ENCODE peak calls at places on chromosomes 1 and 21, in seven cellular contexts. N is stimulated activated CD4-positive, alpha-beta T cell treated with anti-CD3 and anti-CD28 coated beads, Interleukin-15, amount 100 ng/mL, for 24 hours; L is ACHN; O is K562; X is T-helper 2 cell; U is A549; Z is iPS-NIHi11. V is an unnamed sample.

GRCh38 chr21:43699933-43700599 is 18.9 kb upstream of the PDXK start:
- DNase-seq in N (no peak), L (no peak), O (no peak), X (no peak), U (no peak), Z (no peak), V (no peak)

GRCh38 chr21:29091032-29091431 is 17.6 kb upstream of the CCT8 start:
- DNase-seq in N (no peak), L (no peak), O (no peak), X (no peak), U (peak), Z (no peak), V (no peak)

GRCh38 chr1:94527447-94528031 is 14.0 kb downstream of the F3 start:
- DNase-seq in N (no peak), L (no peak), O (peak), X (no peak), U (no peak), Z (peak), V (no peak)

GRCh38 chr1:213277036-213277435 is 226.0 kb downstream of the RPS6KC1 start:
- DNase-seq in N (no peak), L (no peak), O (no peak), X (no peak), U (no peak), Z (no peak), V (no peak)

GRCh38 chr1:65003316-65003664 is 36.9 kb upstream of the JAK1 start:
- DNase-seq in N (no peak), L (no peak), O (no peak), X (no peak), U (no peak), Z (no peak), V (no peak)

GRCh38 chr1:88799433-88799832 is 91.9 kb downstream of the GTF2B start:
- DNase-seq in N (no peak), L (no peak), O (no peak), X (no peak), U (no peak), Z (no peak), V (no peak)

GRCh38 chr1:6783956-6784559 is 1.2 kb upstream of the CAMTA1 start:
- DNase-seq in N (no peak), L (no peak), O (no peak), X (no peak), U (no peak), Z (no peak), V (no peak)

GRCh38 chr1:197546989-197547388 is 228.3 kb downstream of the DENND1B start:
- DNase-seq in N (no peak), L (no peak), O (no peak), X (no peak), U (no peak), Z (no peak), V (no peak)

GRCh38 chr1:157090771-157091170 is 8.8 kb downstream of the ETV3L start:
- DNase-seq in N (no peak), L (no peak), O (no peak), X (no peak), U (no peak), Z (no peak), V (no peak)

GRCh38 chr1:37753473-37754321 is 11.2 kb downstream of the EPHA10 start:
- DNase-seq in N (peak), L (no peak), O (no peak), X (no peak), U (no peak), Z (peak), V (no peak)

GRCh38 chr1:209023790-209024189 is 559.7 kb upstream of the CAMK1G start:
- DNase-seq in N (no peak), L (no peak), O (no peak), X (no peak), U (no peak), Z (no peak), V (no peak)

GRCh38 chr1:4090976-4091660 is 191.0 kb upstream of the C1orf174 start:
- DNase-seq in N (no peak), L (no peak), O (no peak), X (no peak), U (no peak), Z (no peak), V (no peak)

GRCh38 chr21:14572206-14572780 is 26.2 kb upstream of the SAMSN1 start:
- DNase-seq in N (no peak), L (no peak), O (no peak), X (no peak), U (no peak), Z (no peak), V (no peak)

GRCh38 chr1:225737866-225738265 is 39.8 kb upstream of the SRP9 start:
- DNase-seq in N (no peak), L (no peak), O (no peak), X (no peak), U (no peak), Z (no peak), V (no peak)

GRCh38 chr1:25347556-25347955 is 9.4 kb downstream of the TMEM50A start:
- DNase-seq in N (no peak), L (no peak), O (no peak), X (no peak), U (no peak), Z (no peak), V (no peak)

GRCh38 chr1:110176299-110176956 is 26.1 kb downstream of the SLC6A17 start:
- DNase-seq in N (no peak), L (no peak), O (no peak), X (no peak), U (no peak), Z (no peak), V (peak)

GRCh38 chr1:112618114-112618720 is 724 bp downstream of the ST7L start:
- DNase-seq in N (no peak), L (no peak), O (no peak), X (no peak), U (no peak), Z (peak), V (no peak)

GRCh38 chr1:24003331-24003972 is 23.3 kb upstream of the SRSF10 start:
- DNase-seq in N (no peak), L (no peak), O (no peak), X (no peak), U (no peak), Z (peak), V (no peak)

V was measured in left ventricle myocardium superior.